ENCODE peak calls at places on chromosomes 12 and 14, in four cellular contexts. Y, J, G and T are unnamed samples.

GRCh38 chr12:69417231-69417630 is 53.0 kb upstream of the FRS2 start:
- DNase-seq in G (no peak), J (no peak), Y (no peak), T (no peak)

GRCh38 chr12:60494249-60494648 is 898.4 kb downstream of the SLC16A7 start:
- DNase-seq in G (no peak), J (peak; percentile 63), Y (no peak), T (no peak)

GRCh38 chr12:110883251-110883650 is 36.5 kb downstream of the CCDC63 start:
- DNase-seq in J (no peak), G (no peak), Y (no peak), T (no peak)

GRCh38 chr14:71416392-71416791 is 509.1 kb downstream of the PCNX1 start:
- DNase-seq in G (no peak), J (peak; percentile 34), Y (no peak), T (no peak)

GRCh38 chr14:33786091-33786825 is 164.6 kb downstream of the EGLN3 start:
- DNase-seq in J (no peak), G (no peak), Y (no peak), T (no peak)

GRCh38 chr12:122982494-122982850 is 2.0 kb downstream of the ARL6IP4 start:
- DNase-seq in G (no peak), Y (no peak), J (no peak), T (no peak)

GRCh38 chr12:3732901-3733300 is 20.0 kb downstream of the CRACR2A start:
- DNase-seq in Y (no peak), J (no peak), G (no peak), T (no peak)

GRCh38 chr12:89969098-89969497 is 260.5 kb upstream of the ATP2B1 start:
- DNase-seq in Y (no peak), J (no peak), G (no peak), T (no peak)

GRCh38 chr12:1373887-1374286 is 220.5 kb downstream of the FBXL14 start:
- DNase-seq in Y (no peak), J (peak; percentile 67), G (no peak), T (no peak)

GRCh38 chr12:118371354-118372282 is 1.1 kb downstream of the TAOK3 start:
- DNase-seq in G (no peak), J (no peak), Y (no peak), T (no peak)

DNA sequence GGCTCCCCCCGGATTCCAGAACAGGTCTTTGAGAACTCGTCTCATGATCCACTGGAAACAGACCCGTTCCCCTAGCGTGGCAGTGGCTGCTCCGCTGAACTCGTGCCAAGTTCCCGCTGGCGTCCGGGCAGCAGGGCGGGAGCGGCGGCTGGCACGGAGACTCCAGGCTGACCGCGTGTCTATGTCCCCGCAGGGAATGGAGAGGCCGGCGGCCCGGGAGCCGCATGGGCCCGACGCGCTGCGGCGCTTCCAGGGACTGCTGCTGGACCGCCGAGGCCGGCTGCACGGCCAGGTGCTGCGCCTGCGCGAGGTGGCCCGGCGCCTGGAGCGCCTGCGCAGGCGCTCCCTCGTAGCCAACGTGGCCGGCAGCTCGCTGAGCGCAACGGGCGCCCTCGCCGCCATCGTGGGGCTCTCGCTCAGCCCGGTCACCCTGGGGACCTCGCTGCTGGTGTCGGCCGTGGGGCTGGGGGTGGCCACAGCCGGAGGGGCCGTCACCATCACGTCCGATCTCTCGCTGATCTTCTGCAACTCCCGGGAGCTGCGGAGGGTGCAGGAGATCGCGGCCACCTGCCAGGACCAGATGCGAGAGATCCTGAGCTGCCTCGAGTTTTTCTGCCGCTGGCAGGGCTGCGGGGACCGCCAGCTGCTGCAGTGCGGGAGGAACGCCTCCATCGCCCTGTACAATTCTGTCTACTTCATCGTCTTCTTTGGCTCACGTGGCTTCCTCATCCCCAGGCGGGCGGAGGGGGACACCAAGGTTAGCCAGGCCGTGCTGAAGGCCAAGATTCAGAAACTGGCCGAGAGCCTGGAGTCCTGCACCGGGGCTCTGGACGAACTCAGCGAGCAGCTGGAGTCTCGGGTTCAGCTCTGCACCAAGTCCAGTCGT is 1.5 kb downstream of the APOLD1 start:
- DNase-seq in J (peak; percentile 81), G (peak; percentile 75), Y (peak; percentile 61), T (peak; percentile 69)
- TF ChIP-seq POLR2A in J (no peak), G (no peak), Y (no peak), T (peak; percentile 82)

GRCh38 chr14:92553456-92553855 is 39.9 kb downstream of the RIN3 start:
- DNase-seq in G (no peak), Y (no peak), J (peak; percentile 67), T (peak; percentile 23)

GRCh38 chr14:92549853-92550244 is 36.3 kb downstream of the RIN3 start:
- DNase-seq in J (peak; percentile 16), Y (peak; percentile 38), G (no peak), T (no peak)

GRCh38 chr14:92549096-92549852 is 35.7 kb downstream of the RIN3 start:
- DNase-seq in G (no peak), J (no peak), Y (no peak), T (no peak)

GRCh38 chr14:92552066-92552465 is 38.5 kb downstream of the RIN3 start:
- DNase-seq in Y (peak; percentile 27), J (no peak), G (no peak), T (no peak)

GRCh38 chr14:92551066-92551841 is 37.7 kb downstream of the RIN3 start:
- DNase-seq in G (no peak), Y (no peak), J (no peak), T (no peak)
- TF ChIP-seq POLR2A in G (no peak), Y (no peak), J (no peak), T (no peak)

DNA sequence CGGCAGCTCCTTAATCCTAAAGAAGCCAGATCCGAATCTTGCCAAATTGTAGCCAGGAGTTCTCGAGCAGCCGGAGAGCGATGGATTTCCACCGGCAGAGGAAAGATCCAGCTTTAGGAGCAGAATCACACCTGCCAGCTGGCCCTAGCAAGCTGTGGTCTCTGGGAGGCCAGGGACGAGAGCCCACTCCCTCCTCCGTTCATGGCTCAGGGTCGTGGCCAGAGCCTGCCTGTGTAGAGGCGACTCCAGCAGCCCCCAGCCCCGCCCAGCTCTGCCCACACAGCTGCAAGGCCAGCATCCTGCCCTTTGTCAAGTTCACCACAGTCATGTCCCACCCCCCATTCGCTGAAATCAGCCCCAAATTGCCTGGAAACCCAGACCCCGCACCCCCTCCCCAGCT is 121.0 kb downstream of the SCARB1 start:
- DNase-seq in J (no peak), G (no peak), Y (no peak), T (no peak)
- TF ChIP-seq POLR2A in J (no peak), G (no peak), Y (no peak), T (no peak)

GRCh38 chr12:64610660-64611429 is 550 bp downstream of the RASSF3 start:
- DNase-seq in Y (peak; percentile 34), J (peak; percentile 50), G (no peak), T (peak; percentile 61)
- TF ChIP-seq POLR2A in Y (no peak), J (no peak), G (no peak), T (peak; percentile 26)

DNA sequence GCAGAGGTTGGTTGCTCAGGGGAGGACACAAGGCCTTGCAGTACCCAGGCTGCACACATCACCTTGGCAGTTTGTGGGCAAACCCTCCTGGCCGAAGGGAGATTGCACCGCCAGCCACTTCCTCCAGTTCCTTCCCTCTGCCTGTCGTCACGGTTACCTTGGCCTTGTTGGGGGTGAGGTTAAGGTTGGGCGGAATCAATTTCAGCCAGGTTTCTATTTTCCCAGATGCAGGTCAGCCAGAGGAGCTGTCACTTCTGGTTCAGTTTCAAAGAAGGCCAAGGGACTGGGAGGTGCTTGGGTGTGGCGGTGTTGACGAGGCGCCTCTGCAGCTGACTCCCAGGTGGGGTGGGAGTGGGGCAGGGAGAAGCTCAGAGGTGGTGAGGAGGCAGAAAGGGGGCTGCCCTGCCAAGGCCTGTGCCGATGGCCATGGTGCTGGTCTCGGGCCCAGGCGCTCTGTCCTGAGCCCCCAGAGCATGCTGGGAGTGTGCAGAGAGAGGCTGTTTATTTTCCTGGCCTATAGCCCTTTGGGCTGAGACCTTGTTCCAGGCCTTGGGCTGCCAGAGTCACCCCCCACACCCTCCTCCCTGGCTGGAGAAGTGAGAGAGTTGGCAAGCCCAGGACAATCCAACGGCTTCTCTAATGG is 31.4 kb downstream of the JDP2 start:
- DNase-seq in G (peak; percentile 68), Y (no peak), J (no peak), T (no peak)
- TF ChIP-seq POLR2A in G (no peak), Y (no peak), J (no peak), T (no peak)

GRCh38 chr12:53295070-53295890 is at the start of gene PFDN5:
- DNase-seq in Y (peak; percentile 85), J (peak; percentile 92), G (peak; percentile 88), T (peak; percentile 69)
- TF ChIP-seq POLR2A in Y (no peak), J (peak; percentile 92), G (peak; percentile 43), T (peak; percentile 72)

DNA sequence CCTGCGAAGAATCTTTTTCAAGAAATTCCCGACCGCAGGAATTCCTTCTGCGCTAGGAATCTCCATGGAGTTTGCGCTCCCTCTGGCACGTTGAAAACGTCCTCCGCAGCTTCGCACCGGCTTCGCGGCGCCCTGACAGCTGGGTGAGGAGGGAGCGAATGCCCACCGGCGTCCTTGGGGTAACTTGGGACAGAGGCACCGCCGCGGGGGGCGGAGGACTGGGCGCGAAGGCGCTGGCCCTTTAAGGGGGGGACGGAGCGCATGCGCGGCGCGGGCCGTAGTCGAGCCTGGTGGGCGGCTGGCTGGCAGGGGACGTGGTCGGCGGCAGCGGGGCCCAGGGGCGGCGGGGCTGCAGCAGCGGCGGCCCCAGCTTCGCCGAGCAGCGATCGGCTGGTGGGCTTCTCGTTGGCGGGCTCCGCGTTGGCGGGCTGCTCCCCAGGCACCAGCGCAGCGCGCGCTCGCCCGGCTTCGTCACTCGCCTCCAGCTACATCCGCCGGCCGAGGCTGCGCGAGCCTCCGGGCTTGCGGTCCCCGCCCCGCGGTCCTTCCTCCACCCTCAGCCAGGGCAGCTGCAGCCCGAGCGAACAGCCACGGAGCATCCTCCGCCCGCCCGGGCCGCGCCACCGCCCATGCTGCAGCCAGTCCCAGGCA is at the start of gene VASH1:
- DNase-seq in J (peak; percentile 76), G (no peak), Y (no peak), T (peak; percentile 87)
- TF ChIP-seq POLR2A in J (no peak), G (no peak), Y (no peak), T (peak; percentile 79)

GRCh38 chr14:81170104-81170828 is 50.5 kb downstream of the GTF2A1 start:
- DNase-seq in J (peak; percentile 82), G (peak; percentile 87), Y (peak; percentile 92), T (peak; percentile 50)
- TF ChIP-seq POLR2A in J (peak; percentile 62), G (peak; percentile 25), Y (no peak), T (peak; percentile 79)